ENCODE peak calls at places on chromosome X, in four cellular contexts. One of them, this sample, is unnamed.
A peak's percentile ranks its signal among the peaks of the same experiment; 100 is the strongest.

GRCh38 chrX:2576793-2577192 is 76.0 kb upstream of the DHRSX start:
- DNase-seq in GM12878: no peak
- DNase-seq in H1: no peak
- DNase-seq in HepG2: peak; percentile 49
- DNase-seq in this sample: peak; percentile 45

GRCh38 chrX:34881671-34882070 is 60.9 kb upstream of the FAM47B start:
- DNase-seq in GM12878: no peak
- DNase-seq in H1: no peak
- DNase-seq in HepG2: no peak
- DNase-seq in this sample: no peak

GRCh38 chrX:123339201-123339905 is 155.3 kb downstream of the GRIA3 start:
- DNase-seq in GM12878: no peak
- DNase-seq in H1: no peak
- DNase-seq in HepG2: no peak
- DNase-seq in this sample: no peak

GRCh38 chrX:103730746-103731508 is 20.2 kb downstream of the TMEM31 start:
- DNase-seq in GM12878: no peak
- DNase-seq in H1: no peak
- DNase-seq in HepG2: no peak
- DNase-seq in this sample: no peak

GRCh38 chrX:43655151-43655676 is 885 bp upstream of the MAOA start:
- DNase-seq in GM12878: no peak
- DNase-seq in H1: peak; percentile 51
- DNase-seq in HepG2: no peak
- DNase-seq in this sample: no peak

GRCh38 chrX:142089193-142089592 is 115.9 kb downstream of the MAGEC2 start:
- DNase-seq in GM12878: no peak
- DNase-seq in H1: no peak
- DNase-seq in HepG2: no peak
- DNase-seq in this sample: no peak

GRCh38 chrX:153968754-153969124 is 2.9 kb downstream of the HCFC1 start:
- DNase-seq in GM12878: no peak
- DNase-seq in H1: no peak
- DNase-seq in HepG2: no peak
- DNase-seq in this sample: no peak

GRCh38 chrX:55648434-55648833 is 25.2 kb downstream of the FOXR2 start:
- DNase-seq in GM12878: no peak
- DNase-seq in H1: no peak
- DNase-seq in HepG2: no peak
- DNase-seq in this sample: no peak

GRCh38 chrX:74925210-74926088 is at the start of gene NEXMIF:
- DNase-seq in GM12878: no peak
- DNase-seq in H1: peak; percentile 58
- DNase-seq in HepG2: peak; percentile 6
- DNase-seq in this sample: no peak

GRCh38 chrX:123219916-123220315 is 35.8 kb downstream of the GRIA3 start:
- DNase-seq in GM12878: no peak
- DNase-seq in H1: no peak
- DNase-seq in HepG2: peak; percentile 11
- DNase-seq in this sample: no peak

GRCh38 chrX:72052415-72053090 is 79.2 kb downstream of the RTL5 start:
- DNase-seq in GM12878: no peak
- DNase-seq in H1: no peak
- DNase-seq in HepG2: no peak
- DNase-seq in this sample: no peak

GRCh38 chrX:69388526-69388925 is 115.6 kb upstream of the NALF2 start:
- DNase-seq in GM12878: no peak
- DNase-seq in H1: no peak
- DNase-seq in HepG2: no peak
- DNase-seq in this sample: no peak

GRCh38 chrX:46582325-46582724 is 8.8 kb downstream of the CHST7 start:
- DNase-seq in GM12878: no peak
- DNase-seq in H1: no peak
- DNase-seq in HepG2: no peak
- DNase-seq in this sample: no peak

GRCh38 chrX:8738588-8739189 is 6.8 kb upstream of the ANOS1 start:
- DNase-seq in GM12878: no peak
- DNase-seq in H1: no peak
- DNase-seq in HepG2: peak; percentile 11
- DNase-seq in this sample: peak; percentile 8

GRCh38 chrX:152926279-152926678 is 28.4 kb downstream of the ZNF185 start:
- DNase-seq in GM12878: no peak
- DNase-seq in H1: peak; percentile 58
- DNase-seq in HepG2: peak; percentile 75
- DNase-seq in this sample: peak; percentile 59

GRCh38 chrX:122268353-122268752 is 915.7 kb upstream of the GRIA3 start:
- DNase-seq in GM12878: no peak
- DNase-seq in H1: no peak
- DNase-seq in HepG2: no peak
- DNase-seq in this sample: no peak

GRCh38 chrX:137565921-137566745 is at the start of gene ZIC3:
- DNase-seq in GM12878: no peak
- DNase-seq in H1: peak; percentile 84
- DNase-seq in HepG2: no peak
- DNase-seq in this sample: no peak

GRCh38 chrX:46318551-46318950 is 226.7 kb downstream of the ZNF674 start:
- DNase-seq in GM12878: no peak
- DNase-seq in H1: no peak
- DNase-seq in HepG2: no peak
- DNase-seq in this sample: no peak

GRCh38 chrX:153032397-153033118 is 23.7 kb upstream of the PNMA3 start:
- DNase-seq in GM12878: no peak
- DNase-seq in H1: peak; percentile 87
- DNase-seq in HepG2: peak; percentile 21
- DNase-seq in this sample: peak; percentile 75

GRCh38 chrX:134671207-134671750 is 13.0 kb upstream of the PLAC1 start:
- DNase-seq in GM12878: no peak
- DNase-seq in H1: no peak
- DNase-seq in HepG2: no peak
- DNase-seq in this sample: no peak

GRCh38 chrX:134673123-134673522 is 14.9 kb upstream of the PLAC1 start:
- DNase-seq in GM12878: no peak
- DNase-seq in H1: no peak
- DNase-seq in HepG2: no peak
- DNase-seq in this sample: no peak

GRCh38 chrX:134672101-134672500 is 13.8 kb upstream of the PLAC1 start:
- DNase-seq in GM12878: no peak
- DNase-seq in H1: no peak
- DNase-seq in HepG2: no peak
- DNase-seq in this sample: no peak

GRCh38 chrX:134670241-134670811 is 12.1 kb upstream of the PLAC1 start:
- DNase-seq in GM12878: no peak
- DNase-seq in H1: no peak
- DNase-seq in HepG2: peak; percentile 30
- DNase-seq in this sample: no peak

GRCh38 chrX:134669378-134670098 is 11.3 kb upstream of the PLAC1 start:
- DNase-seq in GM12878: no peak
- DNase-seq in H1: no peak
- DNase-seq in HepG2: no peak
- DNase-seq in this sample: no peak
- TF ChIP-seq HDAC6 in GM12878: no peak
- TF ChIP-seq HDAC6 in H1: no peak
- TF ChIP-seq HDAC6 in HepG2: no peak
- TF ChIP-seq HDAC6 in this sample: no peak

GRCh38 chrX:129650183-129650689 is 4.5 kb downstream of the APLN start:
- DNase-seq in GM12878: no peak
- DNase-seq in H1: no peak
- DNase-seq in HepG2: no peak
- DNase-seq in this sample: no peak
- TF ChIP-seq HDAC6 in GM12878: no peak
- TF ChIP-seq HDAC6 in H1: no peak
- TF ChIP-seq HDAC6 in HepG2: no peak
- TF ChIP-seq HDAC6 in this sample: no peak

DNA sequence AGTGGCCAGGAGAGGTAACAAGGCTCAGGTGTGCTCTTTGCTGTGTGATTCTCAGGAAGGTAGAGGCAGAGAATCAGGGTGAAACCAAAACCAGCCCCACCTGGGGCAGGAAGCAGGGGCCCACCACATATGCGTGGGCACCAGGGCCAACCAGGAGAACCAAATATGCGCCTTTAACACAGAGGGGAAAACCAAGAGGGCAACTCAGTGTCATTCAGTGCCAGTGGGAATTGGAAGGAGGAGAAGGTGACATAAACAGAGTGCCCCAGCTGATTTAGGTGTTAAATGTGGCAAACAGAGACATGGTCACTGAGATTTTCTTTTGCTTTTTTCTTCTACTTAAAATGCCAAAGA is 106.8 kb upstream of the MAMLD1 start:
- DNase-seq in GM12878: no peak
- DNase-seq in H1: no peak
- DNase-seq in HepG2: no peak
- DNase-seq in this sample: no peak
- TF ChIP-seq HDAC6 in GM12878: no peak
- TF ChIP-seq HDAC6 in H1: no peak
- TF ChIP-seq HDAC6 in HepG2: no peak
- TF ChIP-seq HDAC6 in this sample: no peak

DNA sequence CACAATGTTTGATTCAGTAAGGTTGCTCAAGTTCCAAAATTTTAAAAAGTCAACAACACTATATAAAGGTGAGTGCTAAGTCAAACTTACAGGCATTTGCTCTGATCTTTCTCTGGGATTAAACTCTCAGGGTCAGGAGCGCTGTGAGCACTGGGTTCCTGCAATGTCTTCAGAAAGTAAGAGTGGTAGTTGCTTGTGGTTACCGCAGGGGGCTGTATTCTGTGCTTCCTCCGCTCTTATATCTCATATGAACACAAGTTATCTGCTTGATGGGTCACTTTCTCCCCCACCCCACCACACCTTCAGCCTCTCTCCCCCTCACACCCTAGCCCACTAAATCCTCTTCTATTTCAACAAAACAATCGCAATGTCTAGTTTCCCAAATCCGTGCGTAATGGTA is 116.4 kb upstream of the IGSF1 start:
- DNase-seq in GM12878: no peak
- DNase-seq in H1: no peak
- DNase-seq in HepG2: no peak
- DNase-seq in this sample: no peak
- TF ChIP-seq HDAC6 in GM12878: no peak
- TF ChIP-seq HDAC6 in H1: no peak
- TF ChIP-seq HDAC6 in HepG2: no peak
- TF ChIP-seq HDAC6 in this sample: no peak

GRCh38 chrX:48626401-48627298 is 29.4 kb downstream of the WDR13 start:
- DNase-seq in GM12878: no peak
- DNase-seq in H1: no peak
- DNase-seq in HepG2: no peak
- DNase-seq in this sample: no peak
- TF ChIP-seq HDAC6 in GM12878: no peak
- TF ChIP-seq HDAC6 in H1: no peak
- TF ChIP-seq HDAC6 in HepG2: no peak
- TF ChIP-seq HDAC6 in this sample: no peak

GRCh38 chrX:130566028-130566683 is 164.4 kb downstream of the RBMX2 start:
- DNase-seq in GM12878: no peak
- DNase-seq in H1: no peak
- DNase-seq in HepG2: no peak
- DNase-seq in this sample: no peak
- TF ChIP-seq HDAC6 in GM12878: no peak
- TF ChIP-seq HDAC6 in H1: no peak
- TF ChIP-seq HDAC6 in HepG2: no peak
- TF ChIP-seq HDAC6 in this sample: no peak

GRCh38 chrX:133254666-133255065 is 36.5 kb upstream of the TFDP3 start:
- DNase-seq in GM12878: no peak
- DNase-seq in H1: no peak
- DNase-seq in HepG2: peak; percentile 20
- DNase-seq in this sample: no peak
- TF ChIP-seq HDAC6 in GM12878: no peak
- TF ChIP-seq HDAC6 in H1: no peak
- TF ChIP-seq HDAC6 in HepG2: no peak
- TF ChIP-seq HDAC6 in this sample: no peak

DNA sequence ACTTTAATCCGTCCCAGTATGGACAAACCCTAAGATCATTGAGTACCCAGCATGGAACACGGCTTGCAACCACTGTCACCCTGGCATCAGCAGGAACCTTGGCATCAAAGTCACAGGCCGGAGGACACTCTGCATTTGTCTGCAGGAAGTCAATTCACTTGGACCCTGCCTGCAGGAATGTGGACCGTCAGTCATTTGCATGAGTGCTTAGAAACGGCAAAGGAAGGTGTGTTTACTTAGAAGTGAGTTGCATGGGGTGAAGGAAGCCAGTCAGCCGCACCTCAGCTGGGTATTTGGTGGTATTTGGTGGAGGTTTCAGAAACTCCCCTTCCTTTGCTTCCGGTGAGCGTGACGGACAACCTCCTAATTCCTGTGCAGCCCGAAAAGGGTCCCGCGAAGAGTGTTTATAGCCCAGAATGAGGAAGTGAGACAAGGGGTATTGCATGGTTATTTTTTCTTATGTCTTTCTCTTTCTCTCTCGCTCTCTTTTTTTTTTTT is 15.5 kb downstream of the P2RY8 start:
- DNase-seq in GM12878: peak; percentile 99
- DNase-seq in H1: peak; percentile 46
- DNase-seq in HepG2: peak; percentile 29
- DNase-seq in this sample: no peak
- TF ChIP-seq HDAC6 in GM12878: no peak
- TF ChIP-seq HDAC6 in H1: no peak
- TF ChIP-seq HDAC6 in HepG2: no peak
- TF ChIP-seq HDAC6 in this sample: no peak

GRCh38 chrX:10512258-10512657 is 108.1 kb downstream of the MID1 start:
- DNase-seq in GM12878: no peak
- DNase-seq in H1: no peak
- DNase-seq in HepG2: no peak
- DNase-seq in this sample: no peak
- TF ChIP-seq HDAC6 in GM12878: no peak
- TF ChIP-seq HDAC6 in H1: no peak
- TF ChIP-seq HDAC6 in HepG2: no peak
- TF ChIP-seq HDAC6 in this sample: no peak

This sample was measured in K562.